ENCODE peak calls at places on chromosomes 6 and 20, in seven cellular contexts. J, H, T, U, C, Y and R are unnamed samples.

GRCh38 chr6:28393912-28394662 is 5.5 kb downstream of the ZSCAN12 start:
- DNase-seq in J (peak), U (no peak), T (no peak), Y (no peak), H (no peak), C (no peak), R (no peak)

GRCh38 chr6:111566873-111567517 is 38.7 kb downstream of the TRAF3IP2 start:
- DNase-seq in C (no peak), J (no peak), Y (no peak), T (no peak), H (peak), U (peak), R (no peak)

GRCh38 chr6:34834789-34835518 is 43.1 kb downstream of the BLTP3A start:
- DNase-seq in J (peak), Y (no peak), C (no peak), T (no peak), H (no peak), U (no peak), R (no peak)

GRCh38 chr20:56765172-56766073 is 136.3 kb downstream of the TFAP2C start:
- DNase-seq in J (no peak), H (no peak), C (no peak), Y (no peak), T (no peak), U (no peak), R (no peak)

GRCh38 chr6:142030115-142030619 is 102.6 kb upstream of the GJE1 start:
- DNase-seq in J (peak), T (no peak), C (no peak), U (no peak), H (no peak), Y (no peak), R (no peak)

GRCh38 chr6:82568290-82568993 is 204.8 kb downstream of the TPBG start:
- DNase-seq in Y (peak), T (peak), H (no peak), U (no peak), J (no peak), C (no peak), R (no peak)

GRCh38 chr6:73879466-73879865 is 183.5 kb downstream of the CD109 start:
- DNase-seq in H (no peak), Y (no peak), T (no peak), J (no peak), C (no peak), U (no peak), R (no peak)

GRCh38 chr20:33701629-33702450 is 15.7 kb upstream of the E2F1 start:
- DNase-seq in T (no peak), C (no peak), H (no peak), J (no peak), U (no peak), Y (no peak), R (no peak)

GRCh38 chr20:23415958-23416583 is 5.2 kb downstream of the NAPB start:
- DNase-seq in J (no peak), H (no peak), T (no peak), U (no peak), Y (no peak), C (no peak), R (no peak)

GRCh38 chr6:7196019-7196402 is 88.2 kb downstream of the RREB1 start:
- DNase-seq in T (no peak), C (no peak), H (no peak), J (no peak), Y (no peak), U (no peak), R (no peak)

GRCh38 chr20:32685541-32686529 is 12.1 kb upstream of the C20orf203 start:
- DNase-seq in J (peak), H (no peak), U (no peak), T (no peak), Y (no peak), C (no peak), R (no peak)

GRCh38 chr20:14963262-14963663 is 625.9 kb upstream of the FLRT3 start:
- DNase-seq in J (peak), Y (no peak), C (no peak), U (no peak), T (no peak), H (no peak), R (no peak)

GRCh38 chr6:32645047-32645703 is 8.0 kb downstream of the HLA-DQA1 start:
- DNase-seq in J (no peak), T (no peak), U (no peak), H (no peak), Y (no peak), C (no peak), R (no peak)

GRCh38 chr20:54119744-54120143 is 49.4 kb upstream of the BCAS1 start:
- DNase-seq in J (no peak), T (no peak), Y (no peak), U (no peak), C (no peak), H (no peak), R (no peak)

GRCh38 chr20:46683939-46684750 is 5.1 kb downstream of the TP53RK start:
- DNase-seq in T (no peak), J (peak), H (peak), U (no peak), C (peak), Y (no peak), R (no peak)

GRCh38 chr6:43970068-43970912 is 157.0 kb downstream of the MRPL14 start:
- DNase-seq in Y (no peak), C (no peak), J (no peak), H (no peak), U (no peak), T (no peak), R (no peak)

GRCh38 chr20:47220161-47220582 is 136.3 kb downstream of the ZMYND8 start:
- DNase-seq in U (no peak), H (peak), C (no peak), T (no peak), Y (peak), J (no peak), R (peak)

GRCh38 chr6:16286151-16286522 is 47.8 kb downstream of the GMPR start:
- DNase-seq in Y (peak), H (peak), T (no peak), U (peak), J (peak), C (no peak), R (peak)

GRCh38 chr6:13212538-13212937 is 115.8 kb downstream of the TBC1D7 start:
- DNase-seq in Y (no peak), J (no peak), T (no peak), U (no peak), H (no peak), C (no peak), R (no peak)

GRCh38 chr20:17811605-17811965 is 111.8 kb downstream of the BANF2 start:
- DNase-seq in Y (no peak), U (no peak), J (no peak), C (no peak), H (no peak), T (no peak), R (no peak)

GRCh38 chr6:63844287-63844686 is 208.7 kb downstream of the PHF3 start:
- DNase-seq in Y (no peak), U (no peak), J (peak), T (no peak), H (no peak), C (no peak), R (no peak)

GRCh38 chr20:21101453-21102251 is 4.5 kb downstream of the LINC00237 start:
- DNase-seq in C (no peak), U (no peak), J (no peak), H (peak), T (no peak), Y (peak), R (peak)

GRCh38 chr6:161058746-161059145 is 67.2 kb downstream of the MAP3K4 start:
- DNase-seq in Y (no peak), J (no peak), U (no peak), C (no peak), T (no peak), H (no peak), R (no peak)

GRCh38 chr20:4607287-4607713 is 114.4 kb upstream of the PRND start:
- DNase-seq in Y (peak), H (peak), U (peak), T (peak), C (peak), J (peak), R (peak)

GRCh38 chr20:53034899-53035298 is 62.7 kb downstream of the TSHZ2 start:
- DNase-seq in H (no peak), U (no peak), J (no peak), C (no peak), T (no peak), Y (no peak), R (no peak)

GRCh38 chr6:43770417-43771209 is 602 bp downstream of the VEGFA start:
- DNase-seq in Y (peak), C (peak), J (peak), U (peak), H (peak), T (no peak), R (peak)

GRCh38 chr6:55277628-55278003 is 49.7 kb upstream of the GFRAL start:
- DNase-seq in Y (no peak), H (no peak), U (no peak), J (no peak), C (no peak), T (no peak), R (no peak)

GRCh38 chr6:116596815-116597214 is 19.5 kb upstream of the RSPH4A start:
- DNase-seq in J (peak), C (no peak), Y (no peak), U (no peak), T (no peak), H (peak), R (no peak)

GRCh38 chr6:23956988-23957387 is 169.0 kb upstream of the NRSN1 start:
- DNase-seq in J (no peak), U (no peak), C (no peak), H (no peak), T (no peak), Y (no peak), R (no peak)

GRCh38 chr6:52399511-52400315 is 20.4 kb upstream of the EFHC1 start:
- DNase-seq in J (peak), U (no peak), C (no peak), T (no peak), H (peak), Y (peak), R (peak)

GRCh38 chr20:44916586-44916985 is 6.7 kb downstream of the PABPC1L start:
- DNase-seq in Y (no peak), J (no peak), U (no peak), C (no peak), T (no peak), H (no peak), R (no peak)

GRCh38 chr6:146358341-146359046 is 185.1 kb upstream of the RAB32 start:
- DNase-seq in Y (no peak), U (no peak), J (peak), H (no peak), C (no peak), T (no peak), R (no peak)

GRCh38 chr6:33896391-33897192 is 92.8 kb upstream of the MLN start:
- DNase-seq in C (no peak), J (no peak), Y (no peak), U (no peak), H (no peak), T (no peak), R (no peak)

GRCh38 chr6:157469378-157469777 is 88.4 kb downstream of the ZDHHC14 start:
- DNase-seq in H (no peak), U (no peak), J (no peak), C (no peak), T (no peak), Y (no peak), R (no peak)

GRCh38 chr20:47645632-47646031 is 139.6 kb downstream of the SULF2 start:
- DNase-seq in T (no peak), U (no peak), C (no peak), H (no peak), J (no peak), Y (no peak), R (no peak)

GRCh38 chr6:18497006-18497405 is 109.9 kb downstream of the RNF144B start:
- DNase-seq in J (no peak), C (no peak), T (no peak), U (no peak), H (no peak), Y (no peak), R (no peak)

GRCh38 chr20:32767418-32768198 is 5.4 kb downstream of the DNMT3B start:
- DNase-seq in U (no peak), H (no peak), Y (no peak), C (no peak), J (no peak), T (no peak), R (no peak)

GRCh38 chr6:75070244-75070643 is 135.6 kb downstream of the COL12A1 start:
- DNase-seq in U (no peak), C (no peak), T (no peak), H (no peak), Y (no peak), J (no peak), R (no peak)
- TF ChIP-seq CTCF in U (no peak), C (no peak), T (no peak), H (no peak), Y (no peak), J (no peak), R (no peak)

GRCh38 chr20:25325073-25325472 is 65.6 kb downstream of the ABHD12 start:
- DNase-seq in C (no peak), J (no peak), H (no peak), U (no peak), T (no peak), Y (no peak), R (no peak)
- TF ChIP-seq CTCF in C (no peak), J (no peak), H (no peak), U (no peak), T (no peak), Y (no peak), R (no peak)

GRCh38 chr20:64131406-64131805 is 24.0 kb upstream of the NPBWR2 start:
- DNase-seq in J (no peak), U (peak), H (peak), Y (peak), T (no peak), C (no peak), R (no peak)
- TF ChIP-seq CTCF in J (peak), U (no peak), H (no peak), Y (no peak), T (peak), C (no peak), R (no peak)

GRCh38 chr20:13611726-13612125 is 27.0 kb downstream of the TASP1 start:
- DNase-seq in Y (no peak), U (no peak), H (no peak), C (no peak), T (no peak), J (no peak), R (no peak)

GRCh38 chr20:13613917-13614316 is 24.8 kb downstream of the TASP1 start:
- DNase-seq in J (no peak), U (no peak), T (no peak), Y (no peak), C (no peak), H (no peak), R (no peak)

DNA sequence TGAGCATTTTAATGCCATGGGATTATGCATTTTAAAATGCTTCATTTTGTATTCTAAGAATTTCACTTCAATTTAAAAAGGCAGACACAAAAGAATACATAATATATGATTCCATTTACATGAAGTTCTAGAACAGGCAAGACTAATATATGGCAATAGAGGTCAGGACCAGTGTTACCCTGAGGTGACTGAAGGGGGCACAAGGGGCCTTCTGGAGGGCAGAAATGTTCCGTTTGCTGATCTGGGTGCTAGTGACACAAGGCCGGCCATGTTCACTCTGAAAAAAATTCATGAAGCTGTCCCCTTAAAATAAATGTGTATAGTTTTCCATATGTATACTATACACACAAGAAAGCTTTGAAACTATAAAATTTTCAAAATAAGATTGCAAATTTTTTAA is 28.5 kb downstream of the TASP1 start:
- DNase-seq in C (no peak), H (no peak), T (no peak), U (no peak), Y (peak), J (no peak), R (no peak)
- TF ChIP-seq CTCF in C (no peak), H (peak), T (peak), U (no peak), Y (peak), J (peak), R (no peak)

DNA sequence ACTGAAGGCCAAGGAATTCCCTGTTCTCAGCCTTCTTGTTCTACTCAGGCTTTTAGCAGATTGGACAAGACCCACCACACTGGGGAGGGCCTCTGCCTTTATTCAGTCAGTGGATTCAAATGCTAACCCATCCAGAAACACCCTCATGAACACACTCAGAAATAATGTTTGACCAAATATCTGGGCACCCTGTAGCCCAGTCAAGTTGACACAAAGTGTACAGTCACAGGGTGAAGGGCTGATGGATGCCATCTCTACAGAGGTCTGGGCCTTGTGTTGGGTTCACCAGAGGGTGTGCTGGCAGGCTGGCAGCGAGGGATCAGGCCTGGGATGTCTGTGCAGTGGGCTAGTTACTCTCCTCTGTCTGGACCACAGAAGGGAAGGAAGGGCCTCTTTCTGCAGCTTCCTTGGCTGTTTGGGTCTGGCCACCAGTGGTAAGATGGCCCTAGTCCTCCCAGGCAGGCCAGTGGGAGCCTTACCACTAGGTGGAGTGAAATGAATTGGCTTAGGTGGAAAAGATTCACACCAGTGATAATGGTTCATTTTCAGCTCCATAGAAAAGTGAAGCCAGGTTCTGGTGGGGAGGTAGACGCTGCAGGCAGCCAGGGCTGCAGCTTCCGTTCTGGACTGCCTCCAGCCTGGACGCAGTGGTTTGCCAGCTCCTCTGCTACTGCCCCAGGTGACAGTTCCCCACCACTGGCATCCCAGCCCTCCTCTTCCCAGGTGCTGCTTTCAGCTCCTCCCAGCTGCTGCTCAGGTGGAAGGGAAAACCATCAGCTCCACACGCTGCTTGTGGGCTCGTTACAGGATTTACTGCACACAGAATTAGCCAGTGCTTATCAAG is 9.2 kb downstream of the TUBB2A start:
- DNase-seq in C (no peak), T (no peak), H (no peak), U (no peak), Y (no peak), J (no peak), R (no peak)
- TF ChIP-seq CTCF in C (no peak), T (peak), H (no peak), U (no peak), Y (no peak), J (peak), R (peak)

DNA sequence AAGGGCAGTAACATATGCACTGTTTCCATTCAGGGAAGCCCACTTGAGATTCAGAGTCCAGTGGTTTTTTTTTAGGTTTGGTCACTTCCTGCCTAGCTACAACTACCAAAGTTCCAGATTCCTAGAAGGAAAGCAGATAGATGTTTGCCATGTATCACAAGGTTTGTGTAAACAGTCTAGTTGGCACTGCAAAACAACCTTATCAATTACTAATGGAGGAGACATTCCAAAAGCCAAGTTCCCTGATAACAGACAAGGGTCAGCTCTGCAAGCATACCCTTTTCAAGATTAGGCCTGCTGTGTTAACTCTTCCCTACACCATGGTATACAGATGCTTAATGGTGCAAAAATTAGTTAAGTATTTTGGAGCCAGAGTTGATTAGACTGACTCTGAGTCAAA is 141.3 kb upstream of the GLP1R start:
- DNase-seq in U (no peak), Y (no peak), T (no peak), H (no peak), J (no peak), C (no peak), R (no peak)
- TF ChIP-seq CTCF in U (no peak), Y (no peak), T (no peak), H (no peak), J (no peak), C (no peak), R (no peak)

DNA sequence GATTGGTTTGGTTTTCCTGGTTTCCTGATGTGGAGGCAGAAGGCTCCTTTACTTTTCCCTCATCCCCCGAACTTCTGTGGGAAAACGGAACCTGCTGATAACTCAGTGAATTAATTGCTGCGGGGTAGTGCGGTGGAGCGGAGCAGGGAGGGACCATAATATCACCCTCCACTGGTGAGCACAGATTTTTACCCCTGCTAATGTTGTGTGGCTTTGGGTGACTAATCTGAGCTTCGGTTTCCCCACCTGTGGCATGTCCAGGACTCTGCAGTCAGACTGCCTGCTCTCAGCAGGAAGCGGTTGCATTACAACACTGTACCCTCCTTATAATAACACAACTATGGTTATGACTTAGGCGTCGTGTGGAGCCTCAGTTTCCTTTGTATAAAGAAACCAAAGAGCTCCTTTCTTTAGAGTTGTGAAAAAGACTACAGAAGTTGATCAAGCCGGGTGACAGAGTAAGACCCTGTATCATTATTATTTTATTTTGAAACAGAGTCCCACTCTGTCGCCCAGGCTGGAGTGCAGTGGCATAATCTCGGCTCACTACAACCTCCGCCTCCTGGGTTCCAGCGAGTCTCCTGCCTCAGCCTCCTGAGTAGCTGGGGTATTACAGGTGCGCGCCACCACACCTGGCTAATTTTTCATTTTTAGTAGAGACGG is 2.2 kb upstream of the ID1 start:
- DNase-seq in H (peak), T (peak), Y (peak), U (no peak), C (no peak), J (peak), R (peak)
- TF ChIP-seq CTCF in H (no peak), T (no peak), Y (no peak), U (no peak), C (no peak), J (peak), R (no peak)